ENCODE peak calls at places on chromosomes 4 and X, in four cellular contexts. V is central memory CD8-positive, alpha-beta T cell; L is left cardiac atrium; H is heart left ventricle. A is an unnamed sample.

GRCh38 chr4:165872443-165873297 is at the start of gene TLL1:
- ATAC-seq in H (peak), V (no peak), L (peak), A (no peak)

GRCh38 chr4:185775792-185776555 is 36.0 kb downstream of the SORBS2 start:
- ATAC-seq in H (peak), L (peak), V (no peak), A (no peak)

GRCh38 chr4:55386073-55386472 is 9.7 kb upstream of the TMEM165 start:
- ATAC-seq in L (no peak), H (no peak), V (no peak), A (no peak)

GRCh38 chrX:105038672-105039328 is 181.7 kb downstream of the TEX13A start:
- ATAC-seq in H (no peak), L (no peak), V (no peak), A (no peak)

GRCh38 chrX:137151403-137151802 is 117.6 kb upstream of the GPR101 start:
- ATAC-seq in L (no peak), H (no peak), V (no peak), A (no peak)

GRCh38 chr4:168623011-168623410 is 126.2 kb downstream of the PALLD start:
- ATAC-seq in V (no peak), L (no peak), H (no peak), A (no peak)

GRCh38 chrX:78625292-78625909 is 33.7 kb downstream of the RTL3 start:
- ATAC-seq in H (no peak), L (no peak), V (no peak), A (peak)

GRCh38 chr4:134200811-134201215 is 776 bp downstream of the PABPC4L start:
- ATAC-seq in H (peak), V (no peak), L (peak), A (peak)

GRCh38 chrX:150966742-150967141 is 16.4 kb upstream of the HMGB3 start:
- ATAC-seq in H (no peak), V (no peak), L (no peak), A (no peak)

GRCh38 chr4:87851332-87851731 is 18.6 kb downstream of the MEPE start:
- ATAC-seq in L (no peak), V (no peak), H (peak), A (peak)

GRCh38 chrX:39427492-39428289 is 626.4 kb downstream of the MID1IP1 start:
- ATAC-seq in V (no peak), H (no peak), L (no peak), A (peak)

GRCh38 chrX:32894679-32895078 is 316.7 kb downstream of the DMD start:
- ATAC-seq in H (no peak), V (no peak), L (no peak), A (no peak)

A was measured in gastroesophageal sphincter.